ENCODE peak calls at places on chromosome 6, in ten cellular contexts. O, K, S, H, M, C, T, N, A and U are unnamed samples.

GRCh38 chr6:33199687-33200233 is 705 bp downstream of the RXRB start:
- DNase-seq in O (peak), K (no peak), S (peak), H (no peak), M (peak), C (peak), T (peak), N (no peak), A (peak), U (peak)

GRCh38 chr6:27839303-27840081 is 72.7 kb downstream of the OR2B2 start:
- DNase-seq in O (no peak), K (no peak), S (peak), H (no peak), M (peak), C (peak), T (no peak), N (peak), A (peak), U (peak)

GRCh38 chr6:134908906-134909516 is 40.9 kb downstream of the ALDH8A1 start:
- DNase-seq in O (no peak), K (no peak), S (peak), H (peak), M (no peak), C (no peak), T (no peak), N (peak), A (no peak), U (peak)

GRCh38 chr6:95487817-95488216 is 89.5 kb upstream of the MANEA start:
- DNase-seq in O (no peak), K (no peak), S (no peak), H (no peak), M (no peak), C (no peak), T (no peak), N (no peak), A (no peak), U (no peak)

GRCh38 chr6:16276991-16277981 is 38.9 kb downstream of the GMPR start:
- DNase-seq in O (peak), K (peak), S (peak), H (no peak), M (no peak), C (peak), T (no peak), N (peak), A (peak), U (peak)

GRCh38 chr6:43268348-43268685 is 25.0 kb downstream of the TTBK1 start:
- DNase-seq in O (no peak), K (no peak), S (no peak), H (peak), M (no peak), C (no peak), T (no peak), N (no peak), A (no peak), U (no peak)

GRCh38 chr6:30685977-30686907 is at the start of gene PPP1R18:
- DNase-seq in O (peak), K (no peak), S (peak), H (peak), M (peak), C (peak), T (peak), N (peak), A (peak), U (peak)

GRCh38 chr6:12590901-12591300 is 125.7 kb upstream of the PHACTR1 start:
- DNase-seq in O (no peak), K (no peak), S (peak), H (no peak), M (no peak), C (no peak), T (no peak), N (no peak), A (no peak), U (no peak)

GRCh38 chr6:41191569-41191968 is 9.4 kb downstream of the TREML2 start:
- DNase-seq in O (peak), K (peak), S (no peak), H (no peak), M (no peak), C (peak), T (no peak), N (no peak), A (no peak), U (no peak)

GRCh38 chr6:81789303-81789702 is 36.8 kb upstream of the TENT5A start:
- DNase-seq in O (no peak), K (no peak), S (no peak), H (no peak), M (no peak), C (no peak), T (no peak), N (no peak), A (no peak), U (no peak)

GRCh38 chr6:128507337-128508310 is 12.8 kb downstream of the PTPRK start:
- DNase-seq in O (no peak), K (no peak), S (peak), H (no peak), M (no peak), C (no peak), T (no peak), N (peak), A (no peak), U (peak)

GRCh38 chr6:31970604-31971271 is 1.2 kb downstream of the DXO start:
- DNase-seq in O (no peak), K (no peak), S (no peak), H (no peak), M (peak), C (no peak), T (no peak), N (no peak), A (no peak), U (no peak)

GRCh38 chr6:88913471-88913870 is 49.9 kb downstream of the RNGTT start:
- DNase-seq in O (no peak), K (no peak), S (peak), H (no peak), M (no peak), C (no peak), T (no peak), N (no peak), A (no peak), U (no peak)

GRCh38 chr6:113595921-113596376 is 261.2 kb upstream of the MARCKS start:
- DNase-seq in O (no peak), K (no peak), S (peak), H (no peak), M (no peak), C (no peak), T (no peak), N (no peak), A (no peak), U (no peak)

GRCh38 chr6:8527818-8528217 is 92.5 kb upstream of the SLC35B3 start:
- DNase-seq in O (no peak), K (no peak), S (no peak), H (no peak), M (no peak), C (no peak), T (no peak), N (no peak), A (no peak), U (no peak)

GRCh38 chr6:137148291-137149076 is 25.0 kb downstream of the IL22RA2 start:
- DNase-seq in O (no peak), K (no peak), S (peak), H (no peak), M (no peak), C (no peak), T (no peak), N (no peak), A (no peak), U (no peak)

GRCh38 chr6:41489284-41489851 is 56.8 kb upstream of the FOXP4 start:
- DNase-seq in O (peak), K (no peak), S (no peak), H (no peak), M (peak), C (no peak), T (no peak), N (no peak), A (no peak), U (no peak)

GRCh38 chr6:125154184-125155135 is 887 bp downstream of the TPD52L1 start:
- DNase-seq in O (peak), K (peak), S (no peak), H (no peak), M (no peak), C (peak), T (no peak), N (no peak), A (no peak), U (peak)